ENCODE peak calls at places on chromosomes 3 and 15, in nine cellular contexts. One of them, this sample, is unnamed.

GRCh38 chr3:147361671-147362420 is 44.5 kb downstream of the ZIC4 start:
- DNase-seq in activated B cell treated with CpG ODN at 0.5 μM for 24 hours: no peak
- DNase-seq in fibroblast of mammary gland: peak
- DNase-seq in GM03348: peak
- DNase-seq in posterior cingulate gyrus: no peak
- DNase-seq in fibroblast of lung: no peak
- DNase-seq in EH: peak
- DNase-seq in GM12865: peak
- DNase-seq in GM13976: peak
- DNase-seq in this sample: no peak

GRCh38 chr3:74537857-74538256 is 76.6 kb downstream of the CNTN3 start:
- DNase-seq in activated B cell treated with CpG ODN at 0.5 μM for 24 hours: no peak
- DNase-seq in fibroblast of mammary gland: peak
- DNase-seq in GM03348: no peak
- DNase-seq in posterior cingulate gyrus: no peak
- DNase-seq in fibroblast of lung: no peak
- DNase-seq in EH: no peak
- DNase-seq in GM12865: no peak
- DNase-seq in GM13976: no peak
- DNase-seq in this sample: no peak

GRCh38 chr3:132047209-132047608 is 12.4 kb upstream of the CPNE4 start:
- DNase-seq in activated B cell treated with CpG ODN at 0.5 μM for 24 hours: no peak
- DNase-seq in fibroblast of mammary gland: peak
- DNase-seq in GM03348: no peak
- DNase-seq in posterior cingulate gyrus: no peak
- DNase-seq in fibroblast of lung: no peak
- DNase-seq in EH: no peak
- DNase-seq in GM12865: no peak
- DNase-seq in GM13976: no peak
- DNase-seq in this sample: no peak

GRCh38 chr15:31609243-31609642 is 282.6 kb downstream of the KLF13 start:
- DNase-seq in activated B cell treated with CpG ODN at 0.5 μM for 24 hours: no peak
- DNase-seq in fibroblast of mammary gland: peak
- DNase-seq in GM03348: no peak
- DNase-seq in posterior cingulate gyrus: no peak
- DNase-seq in fibroblast of lung: peak
- DNase-seq in EH: no peak
- DNase-seq in GM12865: no peak
- DNase-seq in GM13976: no peak
- DNase-seq in this sample: no peak

GRCh38 chr15:101522621-101523559 is 33.4 kb upstream of the PCSK6 start:
- DNase-seq in activated B cell treated with CpG ODN at 0.5 μM for 24 hours: no peak
- DNase-seq in fibroblast of mammary gland: no peak
- DNase-seq in GM03348: no peak
- DNase-seq in posterior cingulate gyrus: no peak
- DNase-seq in fibroblast of lung: no peak
- DNase-seq in EH: no peak
- DNase-seq in GM12865: no peak
- DNase-seq in GM13976: peak
- DNase-seq in this sample: no peak

GRCh38 chr3:24830230-24831152 is 335.8 kb upstream of the THRB start:
- DNase-seq in activated B cell treated with CpG ODN at 0.5 μM for 24 hours: no peak
- DNase-seq in fibroblast of mammary gland: no peak
- DNase-seq in GM03348: no peak
- DNase-seq in posterior cingulate gyrus: peak
- DNase-seq in fibroblast of lung: no peak
- DNase-seq in EH: no peak
- DNase-seq in GM12865: no peak
- DNase-seq in GM13976: peak
- DNase-seq in this sample: no peak

GRCh38 chr3:67647390-67647878 is 7.0 kb downstream of the SUCLG2 start:
- DNase-seq in activated B cell treated with CpG ODN at 0.5 μM for 24 hours: no peak
- DNase-seq in fibroblast of mammary gland: peak
- DNase-seq in GM03348: peak
- DNase-seq in posterior cingulate gyrus: no peak
- DNase-seq in fibroblast of lung: peak
- DNase-seq in EH: peak
- DNase-seq in GM12865: no peak
- DNase-seq in GM13976: no peak
- DNase-seq in this sample: peak

GRCh38 chr15:84982301-84982920 is 755 bp downstream of the PDE8A start:
- DNase-seq in activated B cell treated with CpG ODN at 0.5 μM for 24 hours: peak
- DNase-seq in fibroblast of mammary gland: peak
- DNase-seq in GM03348: peak
- DNase-seq in posterior cingulate gyrus: peak
- DNase-seq in fibroblast of lung: peak
- DNase-seq in EH: peak
- DNase-seq in GM12865: peak
- DNase-seq in GM13976: no peak
- DNase-seq in this sample: peak

GRCh38 chr15:91660174-91660649 is 193.3 kb upstream of the SLCO3A1 start:
- DNase-seq in activated B cell treated with CpG ODN at 0.5 μM for 24 hours: no peak
- DNase-seq in fibroblast of mammary gland: no peak
- DNase-seq in GM03348: no peak
- DNase-seq in posterior cingulate gyrus: no peak
- DNase-seq in fibroblast of lung: no peak
- DNase-seq in EH: no peak
- DNase-seq in GM12865: no peak
- DNase-seq in GM13976: no peak
- DNase-seq in this sample: no peak

GRCh38 chr15:53251998-53252397 is 461.9 kb upstream of the ONECUT1 start:
- DNase-seq in activated B cell treated with CpG ODN at 0.5 μM for 24 hours: no peak
- DNase-seq in fibroblast of mammary gland: no peak
- DNase-seq in GM03348: no peak
- DNase-seq in posterior cingulate gyrus: no peak
- DNase-seq in fibroblast of lung: no peak
- DNase-seq in EH: no peak
- DNase-seq in GM12865: no peak
- DNase-seq in GM13976: no peak
- DNase-seq in this sample: no peak

GRCh38 chr3:40290396-40290795 is 19.1 kb upstream of the EIF1B start:
- DNase-seq in activated B cell treated with CpG ODN at 0.5 μM for 24 hours: no peak
- DNase-seq in fibroblast of mammary gland: no peak
- DNase-seq in GM03348: no peak
- DNase-seq in posterior cingulate gyrus: no peak
- DNase-seq in fibroblast of lung: no peak
- DNase-seq in EH: no peak
- DNase-seq in GM12865: no peak
- DNase-seq in GM13976: no peak
- DNase-seq in this sample: no peak

GRCh38 chr3:141632779-141633374 is 105.2 kb upstream of the RNF7 start:
- DNase-seq in activated B cell treated with CpG ODN at 0.5 μM for 24 hours: no peak
- DNase-seq in fibroblast of mammary gland: no peak
- DNase-seq in GM03348: no peak
- DNase-seq in posterior cingulate gyrus: no peak
- DNase-seq in fibroblast of lung: no peak
- DNase-seq in EH: no peak
- DNase-seq in GM12865: no peak
- DNase-seq in GM13976: no peak
- DNase-seq in this sample: no peak

GRCh38 chr3:160686955-160687535 is 10.1 kb downstream of the ARL14 start:
- DNase-seq in activated B cell treated with CpG ODN at 0.5 μM for 24 hours: no peak
- DNase-seq in fibroblast of mammary gland: peak
- DNase-seq in GM03348: peak
- DNase-seq in posterior cingulate gyrus: no peak
- DNase-seq in fibroblast of lung: peak
- DNase-seq in EH: peak
- DNase-seq in GM12865: peak
- DNase-seq in GM13976: peak
- DNase-seq in this sample: peak

GRCh38 chr3:86815880-86816279 is 175.1 kb downstream of the VGLL3 start:
- DNase-seq in activated B cell treated with CpG ODN at 0.5 μM for 24 hours: no peak
- DNase-seq in fibroblast of mammary gland: no peak
- DNase-seq in GM03348: peak
- DNase-seq in posterior cingulate gyrus: no peak
- DNase-seq in fibroblast of lung: peak
- DNase-seq in EH: peak
- DNase-seq in GM12865: no peak
- DNase-seq in GM13976: no peak
- DNase-seq in this sample: no peak

GRCh38 chr15:63044645-63045437 is 2.3 kb downstream of the TPM1 start:
- DNase-seq in activated B cell treated with CpG ODN at 0.5 μM for 24 hours: no peak
- DNase-seq in fibroblast of mammary gland: no peak
- DNase-seq in GM03348: peak
- DNase-seq in posterior cingulate gyrus: no peak
- DNase-seq in fibroblast of lung: peak
- DNase-seq in EH: peak
- DNase-seq in GM12865: no peak
- DNase-seq in GM13976: no peak
- DNase-seq in this sample: no peak

This sample was measured in fibroblast of the aortic adventitia.